ENCODE peak calls at places on chromosomes 12 and 14, in seven cellular contexts. C, E, P, N, S, O and R are unnamed samples. For H3K36me3, the result is how much of the 10 kb centered on the place peaks cover.

GRCh38 chr12:98325003-98325402 is 190.4 kb upstream of the TMPO start:
- DNase-seq in C (no peak), E (no peak), P (no peak), N (no peak), S (no peak), O (no peak), R (no peak)

GRCh38 chr14:52268191-52269061 is 928 bp downstream of the PTGDR start:
- DNase-seq in C (no peak), E (no peak), P (peak), N (no peak), S (peak), O (peak), R (no peak)

GRCh38 chr12:122022393-122023338 is 982 bp downstream of the BCL7A start:
- DNase-seq in C (peak), E (no peak), P (peak), N (no peak), S (peak), O (peak), R (no peak)

GRCh38 chr14:95314609-95315008 is 5.1 kb downstream of the CLMN start:
- DNase-seq in C (no peak), E (no peak), P (no peak), N (no peak), S (peak), O (peak), R (no peak)

GRCh38 chr14:102917469-102918211 is 4.8 kb upstream of the AMN start:
- DNase-seq in C (peak), E (no peak), P (peak), N (peak), S (peak), O (peak), R (peak)

GRCh38 chr12:13564266-13564810 is 367.8 kb downstream of the EMP1 start:
- DNase-seq in C (no peak), E (no peak), P (no peak), N (no peak), S (no peak), O (no peak), R (no peak)

GRCh38 chr12:67509987-67510386 is 138.6 kb upstream of the DYRK2 start:
- DNase-seq in C (no peak), E (no peak), P (no peak), N (no peak), S (no peak), O (peak), R (peak)

GRCh38 chr12:68967036-68967435 is 34.1 kb upstream of the CPM start:
- DNase-seq in C (no peak), E (no peak), P (no peak), N (no peak), S (no peak), O (no peak), R (no peak)

GRCh38 chr12:3313655-3314305 is 177.2 kb upstream of the PRMT8 start:
- DNase-seq in C (peak), E (no peak), P (peak), N (no peak), S (no peak), O (no peak), R (no peak)

GRCh38 chr12:130717752-130718151 is 1.7 kb upstream of the RIMBP2 start:
- DNase-seq in C (no peak), E (no peak), P (no peak), N (no peak), S (no peak), O (no peak), R (no peak)

GRCh38 chr12:40745386-40745785 is 53.1 kb downstream of the CNTN1 start:
- DNase-seq in C (no peak), E (no peak), P (no peak), N (peak), S (no peak), O (no peak), R (no peak)

GRCh38 chr12:74885775-74886174 is 323.9 kb downstream of the KCNC2 start:
- DNase-seq in C (no peak), E (no peak), P (no peak), N (no peak), S (no peak), O (no peak), R (no peak)

GRCh38 chr14:79225815-79226214 is 985.5 kb downstream of the DIO2 start:
- DNase-seq in C (peak), E (no peak), P (no peak), N (no peak), S (no peak), O (no peak), R (no peak)

GRCh38 chr14:65228956-65229355 is 126.6 kb upstream of the MAX start:
- DNase-seq in C (no peak), E (no peak), P (no peak), N (no peak), S (no peak), O (no peak), R (no peak)

GRCh38 chr12:69052613-69053408 is 119.8 kb upstream of the CPM start:
- DNase-seq in C (no peak), E (no peak), P (no peak), N (peak), S (peak), O (peak), R (peak)

GRCh38 chr12:88723219-88723618 is 142.9 kb upstream of the KITLG start:
- DNase-seq in C (no peak), E (no peak), P (no peak), N (no peak), S (no peak), O (peak), R (peak)

GRCh38 chr12:1122803-1123202 is 131.8 kb downstream of the ERC1 start:
- DNase-seq in C (peak), E (no peak), P (peak), N (no peak), S (no peak), O (no peak), R (no peak)
- TF ChIP-seq CTCF in C (no peak), E (no peak), P (no peak), N (no peak), S (no peak), O (no peak), R (no peak)

GRCh38 chr14:64217747-64218146 is 76.4 kb downstream of the ESR2 start:
- DNase-seq in C (no peak), E (no peak), P (no peak), N (no peak), S (no peak), O (no peak), R (no peak)

GRCh38 chr14:64217318-64217717 is 76.9 kb downstream of the ESR2 start:
- DNase-seq in C (no peak), E (peak), P (no peak), N (no peak), S (no peak), O (no peak), R (no peak)

GRCh38 chr14:64220466-64220865 is 73.7 kb downstream of the ESR2 start:
- DNase-seq in C (no peak), E (no peak), P (peak), N (no peak), S (peak), O (no peak), R (no peak)

GRCh38 chr14:64220056-64220455 is 74.1 kb downstream of the ESR2 start:
- DNase-seq in C (no peak), E (no peak), P (peak), N (no peak), S (no peak), O (no peak), R (no peak)

GRCh38 chr14:64218344-64219240 is 75.6 kb downstream of the ESR2 start:
- DNase-seq in C (no peak), E (no peak), P (peak), N (no peak), S (no peak), O (peak), R (no peak)
- H3K36me3 ChIP-seq in C (half or more), E (under half), P (under half), N (under half), S (under half), O (under half), R (under half)

DNA sequence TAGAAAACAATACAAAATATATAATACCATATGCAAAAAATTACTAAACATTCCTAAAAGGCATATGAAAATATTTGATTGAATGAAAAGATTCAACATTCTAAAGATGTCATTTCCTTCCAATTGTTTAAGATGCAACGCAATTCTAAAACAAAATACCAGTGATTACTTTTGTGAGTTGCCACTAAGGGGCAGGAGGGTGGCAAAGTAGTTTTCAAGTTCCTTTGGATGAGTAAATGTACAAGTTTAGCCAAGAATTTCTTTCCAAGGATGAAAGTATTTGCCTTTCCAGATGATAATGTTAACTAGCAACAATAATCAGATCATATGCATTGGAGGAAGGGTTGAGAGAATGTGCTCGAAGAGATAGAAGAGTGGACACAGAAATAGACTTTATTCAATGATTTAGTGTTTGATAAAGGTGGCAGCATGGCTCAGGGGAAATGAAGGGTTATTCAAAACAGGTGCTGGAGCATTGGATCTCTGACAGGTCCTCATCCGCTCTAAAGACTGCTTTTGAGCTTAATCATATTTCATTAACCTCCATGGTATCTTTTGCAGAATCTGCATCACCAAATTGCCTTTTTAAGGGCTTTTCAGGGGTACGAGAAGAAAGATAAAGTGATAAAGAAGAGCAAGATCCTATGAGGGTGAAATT is 678.5 kb upstream of the TBX3 start:
- DNase-seq in C (no peak), E (no peak), P (no peak), N (no peak), S (no peak), O (peak), R (no peak)
- TF ChIP-seq CTCF in C (no peak), E (no peak), P (no peak), N (no peak), S (no peak), O (peak), R (no peak)

GRCh38 chr14:40312296-40312695 is 880.1 kb upstream of the FBXO33 start:
- DNase-seq in C (no peak), E (no peak), P (no peak), N (peak), S (no peak), O (no peak), R (no peak)
- H3K36me3 ChIP-seq in C (under half), E (under half), P (under half), N (under half), S (under half), O (under half), R (under half)

GRCh38 chr12:54213084-54213483 is 24.3 kb upstream of the SMUG1 start:
- DNase-seq in C (no peak), E (no peak), P (no peak), N (no peak), S (no peak), O (no peak), R (no peak)
- TF ChIP-seq CTCF in C (no peak), E (no peak), P (peak), N (no peak), S (no peak), O (no peak), R (no peak)

DNA sequence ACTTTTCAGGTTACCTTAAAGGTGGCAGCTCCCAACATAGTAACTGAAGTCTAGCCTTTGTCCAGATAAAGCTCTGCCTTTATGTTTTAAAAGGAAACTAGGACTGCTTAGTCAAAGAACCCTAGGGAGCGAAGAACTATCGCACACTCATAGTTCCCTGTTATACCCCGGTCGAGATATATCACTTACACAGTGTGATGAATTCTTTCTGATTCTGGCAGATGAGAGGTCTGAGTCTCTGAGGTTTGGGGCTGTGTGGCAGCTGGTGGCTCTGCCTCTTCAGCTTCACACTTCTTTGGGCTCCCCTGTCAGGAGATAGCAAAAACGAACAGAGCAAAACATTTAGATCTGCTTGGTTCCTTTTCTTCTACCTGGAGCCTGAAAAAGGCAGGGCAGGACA is 17.0 kb downstream of the ACIN1 start:
- DNase-seq in C (no peak), E (no peak), P (no peak), N (no peak), S (no peak), O (no peak), R (no peak)
- H3K36me3 ChIP-seq in C (half or more), E (under half), P (half or more), N (half or more), S (under half), O (under half), R (half or more)

DNA sequence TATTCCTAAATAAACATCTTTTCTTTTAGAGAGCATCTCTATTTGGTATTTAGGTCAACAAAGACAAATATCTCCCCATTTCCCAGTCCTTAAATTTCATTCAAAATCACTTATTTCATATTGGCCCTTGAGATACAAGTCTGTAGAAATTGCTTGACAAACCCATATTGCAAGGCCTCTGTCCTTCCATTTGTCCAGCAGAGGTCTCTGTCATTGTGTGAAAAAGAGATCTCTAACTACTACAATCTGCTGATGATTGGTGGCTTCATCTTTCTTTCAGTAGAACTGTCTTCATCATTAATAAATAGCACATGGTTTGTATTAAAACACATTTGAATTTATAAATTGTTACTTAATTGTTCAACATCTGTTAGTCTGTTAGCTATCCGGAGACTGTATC is 252.6 kb downstream of the ACSS3 start:
- DNase-seq in C (no peak), E (no peak), P (no peak), N (no peak), S (no peak), O (no peak), R (peak)
- TF ChIP-seq CTCF in C (peak), E (no peak), P (no peak), N (peak), S (no peak), O (no peak), R (peak)

GRCh38 chr12:123319826-123320225 is 44.8 kb downstream of the SBNO1 start:
- DNase-seq in C (no peak), E (no peak), P (no peak), N (no peak), S (no peak), O (no peak), R (no peak)
- H3K36me3 ChIP-seq in C (half or more), E (under half), P (half or more), N (under half), S (under half), O (under half), R (half or more)

DNA sequence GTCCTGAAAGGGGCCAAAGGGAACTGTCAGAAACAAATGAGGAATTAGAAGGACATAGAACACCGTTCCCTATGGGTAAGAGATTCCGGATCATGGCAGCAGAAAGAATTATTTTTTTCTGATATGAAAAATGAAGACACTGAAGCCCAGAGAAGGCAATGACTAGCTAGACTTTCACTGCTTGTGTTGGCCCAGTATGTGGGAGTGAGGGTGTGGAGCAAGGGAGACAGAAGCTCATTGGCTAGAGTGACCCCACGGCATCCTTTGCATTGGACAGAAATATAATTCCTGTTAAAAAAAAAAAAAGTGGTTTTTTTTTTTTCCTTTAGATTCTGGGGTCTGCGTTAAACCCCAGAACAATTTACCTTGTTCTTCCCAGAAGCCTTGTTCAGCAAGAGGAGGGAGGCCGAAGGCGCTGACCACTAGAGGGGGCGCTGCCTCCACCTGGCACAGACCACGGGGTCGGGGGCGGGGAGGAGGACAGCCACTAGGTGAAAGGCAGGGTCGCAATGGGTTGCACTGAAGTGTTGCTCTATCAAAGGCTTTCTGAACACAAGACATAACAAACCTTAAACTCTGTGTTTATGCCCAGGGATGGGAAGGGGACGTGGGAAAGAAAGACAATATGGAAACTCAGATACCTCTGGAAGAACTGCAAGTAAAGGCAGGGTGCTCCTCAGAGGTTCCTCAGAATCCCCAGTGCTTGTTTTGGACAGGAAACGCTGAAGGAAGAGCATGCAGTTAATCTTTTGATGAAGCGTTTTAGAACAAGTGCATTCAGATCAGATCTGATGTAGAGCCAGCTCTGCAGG is 156.8 kb downstream of the KCNA5 start:
- DNase-seq in C (peak), E (peak), P (peak), N (peak), S (peak), O (no peak), R (peak)
- TF ChIP-seq CTCF in C (peak), E (peak), P (peak), N (peak), S (peak), O (peak), R (peak)

DNA sequence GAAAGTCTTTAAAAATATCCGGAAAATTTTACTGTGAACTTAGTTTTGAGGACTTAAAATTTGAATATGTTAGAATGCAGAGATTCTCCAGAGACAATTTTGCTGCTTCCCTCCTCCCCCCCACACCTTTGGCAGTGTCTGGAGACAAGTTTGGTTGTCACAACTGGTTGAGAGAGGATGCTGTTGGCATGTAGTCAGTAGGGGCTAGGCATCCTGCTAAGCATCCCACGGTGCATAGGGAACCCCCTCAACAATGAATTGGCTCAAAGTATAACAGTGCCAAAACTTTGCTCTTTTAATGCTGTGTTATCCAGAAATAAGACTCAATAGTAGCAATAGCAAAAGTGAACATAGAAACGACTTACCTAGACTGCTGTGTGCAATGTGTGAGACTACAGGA is 3.6 kb downstream of the SRSF5 start:
- DNase-seq in C (no peak), E (no peak), P (no peak), N (no peak), S (no peak), O (no peak), R (no peak)
- H3K36me3 ChIP-seq in C (half or more), E (under half), P (half or more), N (half or more), S (under half), O (under half), R (half or more)